ENCODE peak calls at places on chromosomes 5 and 9, in four cellular contexts. D, T, Q and V are unnamed samples.

GRCh38 chr5:125316913-125317545 is 570.6 kb upstream of the ZNF608 start:
- DNase-seq in D (no peak), T (no peak), Q (no peak), V (no peak)

GRCh38 chr5:148853868-148854267 is 27.5 kb downstream of the ADRB2 start:
- DNase-seq in Q (no peak), T (no peak), D (no peak), V (no peak)

GRCh38 chr5:108459661-108460170 is 77.8 kb upstream of the FBXL17 start:
- DNase-seq in D (no peak), Q (no peak), T (no peak), V (no peak)

GRCh38 chr9:129310666-129311350 is 132.7 kb upstream of the IER5L start:
- DNase-seq in Q (no peak), T (no peak), D (no peak), V (no peak)

GRCh38 chr9:126470251-126470993 is 143.3 kb upstream of the LMX1B start:
- DNase-seq in Q (no peak), T (no peak), D (no peak), V (no peak)

GRCh38 chr5:169408735-169409134 is 107.8 kb upstream of the SLIT3 start:
- DNase-seq in D (no peak), T (no peak), Q (no peak), V (no peak)

GRCh38 chr5:54387659-54388232 is 67.8 kb upstream of the HSPB3 start:
- DNase-seq in T (no peak), Q (no peak), D (no peak), V (no peak)

GRCh38 chr5:145244788-145245187 is 590.4 kb downstream of the PRELID2 start:
- DNase-seq in Q (no peak), D (no peak), T (no peak), V (no peak)

GRCh38 chr9:111965566-111966019 is 69.0 kb downstream of the UGCG start:
- DNase-seq in Q (peak), T (peak), D (no peak), V (peak)

GRCh38 chr5:80230269-80230992 is 25.4 kb downstream of the SERINC5 start:
- DNase-seq in Q (peak), T (no peak), D (no peak), V (no peak)

GRCh38 chr5:34677428-34677827 is 21.3 kb downstream of the RAI14 start:
- DNase-seq in D (no peak), T (no peak), Q (no peak), V (no peak)

GRCh38 chr5:100901851-100902341 is 1.2 kb downstream of the ST8SIA4 start:
- DNase-seq in Q (no peak), D (peak), T (no peak), V (no peak)

GRCh38 chr5:100902406-100903035 is 561 bp downstream of the ST8SIA4 start:
- DNase-seq in Q (no peak), D (peak), T (no peak), V (no peak)

GRCh38 chr5:100905259-100905914 is 2.3 kb upstream of the ST8SIA4 start:
- DNase-seq in T (no peak), Q (no peak), D (no peak), V (no peak)

GRCh38 chr5:100904259-100904822 is 1.3 kb upstream of the ST8SIA4 start:
- DNase-seq in D (peak), T (no peak), Q (no peak), V (no peak)

DNA sequence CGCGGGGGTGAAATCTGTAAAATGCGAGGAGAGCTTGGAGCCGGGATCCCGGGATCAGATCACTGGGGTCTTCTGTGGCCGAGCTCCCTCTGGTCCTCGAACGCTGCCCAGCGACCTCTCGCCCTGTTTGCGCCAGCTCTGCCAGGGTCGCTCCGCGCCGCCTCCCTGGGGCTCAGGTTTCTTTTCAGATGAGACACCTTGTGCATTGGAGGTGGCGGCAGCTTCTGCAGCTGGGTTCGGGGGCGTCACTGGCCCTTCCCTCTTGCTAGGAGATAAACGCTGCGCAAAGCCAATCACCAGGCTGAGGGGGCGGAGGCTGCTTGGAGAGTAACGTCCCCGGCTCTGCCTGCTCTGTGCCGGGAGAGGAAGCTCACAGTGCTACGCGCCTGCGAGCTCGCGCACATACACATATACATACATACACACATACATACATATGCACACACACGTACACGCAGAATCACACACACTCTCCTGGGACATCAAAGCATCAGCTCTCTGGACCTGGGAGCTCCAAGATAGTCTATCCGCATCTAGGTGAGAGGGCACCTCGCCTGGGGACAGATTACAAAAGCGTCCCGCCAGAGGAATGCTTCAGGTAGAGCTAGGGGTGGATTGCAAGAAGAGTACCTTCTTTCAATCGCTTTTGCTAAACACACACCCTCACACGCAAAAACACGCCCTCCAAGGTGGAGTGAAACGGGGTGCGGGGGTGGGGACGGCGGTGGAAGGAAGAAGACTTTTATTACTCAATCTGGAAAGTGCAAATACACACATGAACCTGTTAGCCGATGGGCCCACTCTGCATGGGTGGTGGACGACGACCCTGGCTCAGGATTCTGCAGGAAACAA is at the start of gene ST8SIA4:
- DNase-seq in D (peak), T (peak), Q (no peak), V (no peak)
- TF ChIP-seq HDAC2 in D (no peak), T (no peak), Q (no peak), V (no peak)

GRCh38 chr9:20636883-20637440 is 14.7 kb upstream of the MLLT3 start:
- DNase-seq in D (no peak), Q (no peak), T (no peak), V (no peak)

GRCh38 chr9:20642045-20642444 is 19.7 kb upstream of the MLLT3 start:
- DNase-seq in Q (no peak), T (no peak), D (no peak), V (no peak)

GRCh38 chr9:20634895-20635294 is 12.6 kb upstream of the MLLT3 start:
- DNase-seq in Q (no peak), D (no peak), T (no peak), V (no peak)

GRCh38 chr9:20640331-20641187 is 18.3 kb upstream of the MLLT3 start:
- DNase-seq in Q (no peak), D (no peak), T (peak), V (no peak)
- TF ChIP-seq CHD4 in Q (no peak), D (no peak), T (no peak), V (no peak)

DNA sequence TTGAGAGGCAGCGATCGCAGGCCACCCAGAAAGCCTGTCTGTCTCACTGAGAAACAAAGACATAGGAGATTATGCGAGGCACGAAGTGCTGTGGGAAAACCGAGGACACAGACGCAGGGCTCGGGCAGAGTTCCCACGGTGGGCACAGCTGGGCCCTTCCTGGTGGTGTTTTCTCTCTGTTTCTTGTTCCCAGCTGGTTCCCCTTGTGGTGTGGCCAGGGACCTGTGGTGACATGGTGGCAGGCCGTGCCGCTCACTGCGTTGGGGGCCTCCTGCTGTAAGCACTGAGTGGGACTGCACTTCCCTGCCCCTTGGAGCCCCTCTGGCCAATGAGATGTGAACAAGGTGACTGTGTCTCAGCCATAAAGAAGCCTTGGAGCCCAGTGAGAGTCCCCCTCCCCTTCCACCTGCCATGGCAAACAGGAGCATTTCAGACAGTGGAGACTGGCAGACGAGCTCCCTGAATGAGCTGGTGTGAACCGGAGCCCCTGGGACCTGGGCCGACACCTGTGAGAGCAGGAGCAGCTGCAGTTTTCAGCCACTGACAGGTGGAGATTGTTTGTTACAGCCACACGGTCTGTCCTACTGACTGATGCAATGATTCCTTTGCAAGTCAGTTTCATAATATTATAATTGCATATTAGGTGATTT is 13.2 kb upstream of the IRX4 start:
- DNase-seq in Q (no peak), D (no peak), T (no peak), V (no peak)
- TF ChIP-seq HDAC2 in Q (no peak), D (no peak), T (no peak), V (no peak)

GRCh38 chr5:33091571-33092363 is 349.0 kb upstream of the TARS1 start:
- DNase-seq in Q (no peak), T (no peak), D (no peak), V (no peak)
- TF ChIP-seq CHD4 in Q (no peak), T (no peak), D (no peak), V (no peak)

DNA sequence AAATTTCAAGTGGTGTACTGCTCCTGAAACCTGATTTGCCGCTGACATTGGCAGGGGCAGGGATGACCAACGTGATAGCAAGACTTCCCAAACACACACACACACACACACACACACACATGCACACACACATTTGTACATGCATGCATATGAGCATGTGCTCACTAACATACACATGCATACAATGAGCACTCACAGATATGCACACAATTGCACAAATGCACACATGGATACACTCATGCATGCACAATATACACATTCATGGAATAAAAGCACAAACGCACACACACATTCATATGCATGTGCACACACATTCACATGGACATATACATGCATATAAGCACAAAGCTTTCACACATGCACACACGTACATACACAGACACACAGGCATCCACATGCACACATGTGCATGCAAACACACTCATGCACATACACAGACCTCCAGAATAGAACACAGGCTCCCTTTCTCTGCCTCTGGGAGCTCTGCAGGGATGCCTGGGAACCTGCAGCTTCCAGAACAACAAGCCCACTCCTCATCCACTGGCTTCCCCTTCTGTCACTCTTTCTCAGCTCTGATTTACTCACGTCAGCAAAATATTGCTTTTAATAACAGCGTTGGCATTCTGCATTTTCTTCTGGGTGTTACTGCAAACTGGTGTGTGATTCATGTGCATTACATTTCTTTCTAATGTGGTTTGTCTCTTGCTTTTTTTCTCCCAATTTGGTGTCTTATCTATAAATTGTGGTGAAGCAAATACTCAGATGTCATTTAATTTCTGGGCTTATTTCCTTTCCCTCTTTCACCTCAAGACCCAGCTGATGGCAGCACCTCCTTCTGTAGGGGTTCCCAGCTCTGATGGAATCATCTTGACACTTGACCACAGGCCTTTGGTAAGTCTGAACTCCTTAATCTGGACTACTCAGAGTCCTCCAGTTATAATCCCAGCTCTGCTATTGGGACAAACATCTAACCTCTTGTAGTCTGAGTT is 180.9 kb upstream of the ZNF618 start:
- DNase-seq in T (no peak), Q (no peak), D (no peak), V (no peak)
- TF ChIP-seq HDAC2 in T (no peak), Q (no peak), D (no peak), V (no peak)

GRCh38 chr5:38443390-38443789 is 113.1 kb downstream of the LIFR start:
- DNase-seq in Q (peak), D (peak), T (no peak), V (no peak)

GRCh38 chr5:38446029-38446522 is 110.4 kb downstream of the LIFR start:
- DNase-seq in D (no peak), Q (no peak), T (no peak), V (no peak)

GRCh38 chr5:38448553-38449350 is 107.7 kb downstream of the LIFR start:
- DNase-seq in Q (no peak), T (no peak), D (no peak), V (no peak)

GRCh38 chr5:38447786-38448185 is 108.7 kb downstream of the LIFR start:
- DNase-seq in D (no peak), Q (no peak), T (no peak), V (no peak)

DNA sequence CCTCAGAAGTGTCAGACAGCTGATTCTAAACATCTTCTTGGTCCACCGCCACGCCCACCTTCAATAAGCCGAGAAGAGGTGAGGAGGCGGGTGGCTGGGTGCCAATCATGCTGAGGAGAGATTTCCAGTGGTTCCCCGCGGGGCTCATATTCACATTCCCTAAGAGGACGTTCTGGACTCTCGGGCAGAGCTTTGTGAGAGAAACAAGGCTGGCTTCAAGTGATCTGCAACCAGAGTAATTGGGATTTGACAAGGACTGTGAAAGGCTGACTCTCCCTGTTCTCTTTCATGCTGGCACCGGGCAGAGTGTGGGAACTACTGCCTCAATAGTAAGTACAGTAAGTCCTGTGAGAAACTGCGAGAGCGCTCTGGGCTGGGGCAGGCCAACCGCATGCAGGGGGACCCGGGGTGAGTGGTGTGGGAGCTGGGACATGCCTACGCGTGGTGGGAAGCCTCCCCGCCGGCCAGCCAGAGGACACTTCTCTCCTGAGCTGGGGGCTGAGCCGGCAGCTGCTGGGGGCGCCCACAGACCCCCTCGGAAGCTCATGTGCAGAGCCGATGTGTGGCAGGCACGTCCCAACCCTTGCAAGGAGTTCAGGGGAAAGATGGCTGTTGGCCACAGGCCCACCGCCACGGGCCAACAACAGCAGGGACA is 110.9 kb downstream of the LIFR start:
- DNase-seq in T (no peak), Q (no peak), D (peak), V (no peak)
- TF ChIP-seq CHD4 in T (no peak), Q (no peak), D (no peak), V (no peak)

DNA sequence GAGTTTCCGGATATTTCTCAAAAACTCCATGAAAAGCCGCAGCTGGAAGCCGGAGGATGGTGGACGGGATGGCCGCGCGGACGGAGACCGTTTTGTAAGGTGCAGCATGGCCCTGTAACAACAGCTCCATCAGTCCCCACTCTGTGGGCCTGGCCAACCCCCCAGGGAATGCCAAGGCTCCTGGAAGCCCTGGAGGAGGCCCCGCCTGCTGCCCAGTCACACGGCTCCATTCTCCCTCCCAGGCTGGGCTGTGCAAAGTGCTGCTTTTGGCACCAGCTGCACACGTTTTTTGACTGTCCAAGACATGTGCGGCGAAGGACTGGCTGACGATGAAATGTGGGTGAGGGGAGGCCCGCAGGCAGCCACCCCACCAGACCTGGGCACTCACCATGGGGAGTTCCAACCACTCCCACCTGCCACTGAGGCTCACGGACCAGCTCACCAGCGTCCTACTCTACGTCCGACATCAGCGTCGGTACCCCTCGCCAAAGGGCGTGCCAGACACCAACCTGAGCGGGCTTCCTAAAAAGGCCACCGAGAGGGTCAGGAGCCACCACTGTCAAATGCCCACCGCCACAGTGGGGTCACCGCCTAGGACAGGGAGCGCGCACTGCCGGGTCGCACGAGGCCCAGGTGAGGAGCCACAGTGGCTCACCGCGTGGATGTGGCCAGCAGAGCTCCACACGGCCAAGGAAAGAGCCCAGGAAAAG is 27.3 kb downstream of the PNPLA7 start:
- DNase-seq in D (no peak), T (no peak), Q (no peak), V (no peak)
- TF ChIP-seq HDAC2 in D (no peak), T (no peak), Q (no peak), V (no peak)